ENCODE peak calls at places on chromosomes 12 and 14, in seven cellular contexts. X, D, I, Y, L, S and O are unnamed samples.
A peak's percentile ranks its signal among the peaks of the same experiment; 100 is the strongest.

GRCh38 chr14:54567634-54568561 is 970 bp downstream of the SAMD4A start:
- DNase-seq in Y (peak; percentile 58), L (peak; percentile 69), X (no peak), D (peak; percentile 78), S (peak; percentile 42), I (peak; percentile 57), O (no peak)

GRCh38 chr12:16611146-16611545 is 5.2 kb upstream of the LMO3 start:
- DNase-seq in Y (no peak), X (no peak), L (no peak), I (no peak), D (no peak), S (no peak), O (no peak)

GRCh38 chr14:94380225-94381148 is 7.9 kb downstream of the SERPINA1 start:
- DNase-seq in I (no peak), D (no peak), X (no peak), L (no peak), Y (no peak), S (no peak), O (no peak)

GRCh38 chr12:12797789-12798142 is 12.3 kb downstream of the APOLD1 start:
- DNase-seq in S (no peak), L (no peak), D (no peak), Y (no peak), I (no peak), X (no peak), O (no peak)

GRCh38 chr14:55802986-55803431 is 223.0 kb downstream of the KTN1 start:
- DNase-seq in L (no peak), Y (peak; percentile 20), X (no peak), D (no peak), I (no peak), S (peak; percentile 50), O (peak; percentile 4)

GRCh38 chr14:46691819-46692218 is 40.2 kb upstream of the RPL10L start:
- DNase-seq in D (no peak), L (no peak), X (no peak), S (no peak), I (no peak), Y (no peak), O (no peak)

GRCh38 chr12:119780786-119781434 is 96.2 kb downstream of the CIT start:
- DNase-seq in L (no peak), D (peak; percentile 81), I (no peak), S (peak; percentile 67), Y (peak; percentile 67), X (no peak), O (no peak)

GRCh38 chr14:41830679-41831078 is 224.0 kb downstream of the LRFN5 start:
- DNase-seq in D (no peak), Y (no peak), S (no peak), L (no peak), X (no peak), I (no peak), O (no peak)

GRCh38 chr14:90645842-90646443 is 170.3 kb downstream of the TTC7B start:
- DNase-seq in I (no peak), Y (no peak), X (no peak), D (no peak), L (no peak), S (peak; percentile 30), O (peak; percentile 86)

GRCh38 chr12:46489951-46490388 is 117.4 kb upstream of the SLC38A2 start:
- DNase-seq in S (peak; percentile 14), L (no peak), Y (no peak), X (no peak), I (no peak), D (no peak), O (no peak)

GRCh38 chr14:104035300-104035699 is 50.2 kb upstream of the ASPG start:
- DNase-seq in L (no peak), Y (no peak), I (no peak), X (no peak), D (no peak), S (no peak), O (no peak)

GRCh38 chr14:24605435-24606190 is 3.9 kb downstream of the GZMH start:
- DNase-seq in X (no peak), I (peak; percentile 46), S (peak; percentile 12), Y (peak; percentile 37), L (no peak), D (peak; percentile 76), O (peak; percentile 7)

GRCh38 chr12:31950088-31950487 is 9.1 kb upstream of the RESF1 start:
- DNase-seq in Y (no peak), S (no peak), I (no peak), L (no peak), X (no peak), D (no peak), O (no peak)

GRCh38 chr12:15477761-15478160 is 155.5 kb downstream of the PTPRO start:
- DNase-seq in I (no peak), D (no peak), Y (no peak), L (no peak), X (no peak), S (no peak), O (no peak)

GRCh38 chr12:110846615-110847566 is at the start of gene CCDC63:
- DNase-seq in X (no peak), S (peak; percentile 50), Y (peak; percentile 33), D (peak; percentile 76), L (peak; percentile 75), I (peak; percentile 59), O (no peak)

GRCh38 chr14:66503532-66503931 is 4.4 kb upstream of the GPHN start:
- DNase-seq in D (no peak), Y (no peak), L (no peak), I (no peak), X (no peak), S (peak; percentile 39), O (no peak)

DNA sequence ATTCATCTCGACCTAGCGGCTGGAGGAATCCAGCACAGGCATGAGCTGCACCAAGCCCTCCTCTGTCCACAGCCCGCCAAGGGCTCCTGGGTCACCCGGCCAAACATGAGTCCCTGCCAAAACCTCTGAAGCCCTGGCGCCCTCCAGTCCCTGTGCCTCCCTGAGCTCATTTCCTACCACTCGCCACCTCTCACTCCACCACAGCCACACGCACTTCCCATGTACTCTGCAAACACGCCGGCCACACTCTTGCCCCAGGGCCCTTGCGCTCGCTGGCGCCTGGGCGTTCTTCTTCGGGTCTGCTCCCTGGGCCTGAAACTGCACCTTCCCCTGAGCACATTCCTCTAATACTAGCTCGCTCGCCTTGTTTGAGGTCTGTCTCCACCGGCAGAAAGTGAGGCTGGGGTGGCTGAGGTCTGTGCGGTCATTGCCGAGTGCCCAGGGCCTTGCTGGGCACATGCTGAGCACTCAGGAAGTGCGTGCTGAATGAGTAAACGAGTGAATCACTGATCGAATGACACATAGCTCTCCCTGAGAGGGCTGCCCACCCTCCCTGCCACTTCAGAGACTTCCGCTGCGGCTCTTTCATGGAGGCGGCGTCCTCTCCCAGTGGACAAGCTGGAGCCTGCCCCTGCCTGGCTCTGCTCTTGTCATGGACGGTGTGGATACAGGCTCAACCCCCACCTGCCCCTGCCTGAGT is 33.7 kb upstream of the DLK1 start:
- DNase-seq in I (no peak), D (no peak), S (peak; percentile 87), X (no peak), Y (no peak), L (no peak), O (peak; percentile 95)
- TF ChIP-seq POLR2A in I (no peak), D (no peak), S (peak; percentile 68), X (no peak), Y (no peak), L (no peak), O (peak; percentile 48)

DNA sequence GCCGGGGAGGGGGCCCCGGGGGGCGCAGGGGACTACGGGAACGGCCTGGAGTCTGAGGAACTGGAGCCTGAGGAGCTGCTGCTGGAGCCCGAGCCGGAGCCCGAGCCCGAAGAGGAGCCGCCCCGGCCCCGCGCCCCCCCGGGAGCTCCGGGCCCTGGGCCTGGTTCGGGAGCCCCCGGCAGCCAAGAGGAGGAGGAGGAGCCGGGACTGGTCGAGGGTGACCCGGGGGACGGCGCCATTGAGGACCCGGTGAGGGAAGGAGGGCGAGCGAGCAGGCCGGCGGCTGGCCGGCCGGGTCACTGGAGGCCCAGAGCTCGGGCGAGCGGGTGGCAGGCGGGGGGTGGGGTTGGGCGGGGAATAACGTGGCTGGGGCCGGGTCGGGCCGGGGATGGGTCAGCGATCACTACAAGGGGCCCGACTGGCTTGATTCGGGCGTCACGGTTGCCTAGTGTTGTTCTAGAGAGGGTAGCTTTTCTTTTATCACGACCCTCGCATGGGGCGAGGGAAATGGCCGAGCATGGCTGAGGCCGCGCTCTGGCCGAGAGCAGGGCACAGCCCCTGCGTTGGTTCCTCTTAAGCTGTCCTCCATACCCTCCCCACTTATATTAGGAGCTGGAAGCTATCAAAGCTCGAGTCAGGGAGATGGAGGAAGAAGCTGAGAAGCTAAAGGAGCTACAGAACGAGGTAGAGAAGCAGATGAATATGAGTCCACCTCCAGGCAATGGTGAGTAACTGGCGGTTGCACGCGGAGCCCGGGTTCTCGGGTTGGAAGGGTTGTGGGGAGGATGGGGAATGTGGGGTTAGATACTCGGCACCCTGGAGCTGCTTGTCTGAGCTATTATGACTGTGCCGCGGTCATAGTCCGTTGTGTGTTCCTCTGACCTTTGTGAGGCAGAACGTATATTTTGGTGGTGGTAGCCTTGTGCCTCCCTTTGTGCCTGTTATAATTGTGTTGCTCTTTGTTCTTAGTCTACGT is 603 bp downstream of the PABPN1 start:
- DNase-seq in Y (peak; percentile 43), S (peak; percentile 50), I (no peak), L (peak; percentile 58), X (no peak), D (peak; percentile 76), O (peak; percentile 28)
- TF ChIP-seq POLR2A in Y (no peak), S (peak; percentile 69), I (peak; percentile 77), L (no peak), X (no peak), D (peak; percentile 59), O (no peak)

GRCh38 chr12:56334490-56334793 is 642 bp upstream of the PAN2 start:
- DNase-seq in Y (no peak), D (no peak), X (no peak), S (no peak), I (no peak), L (no peak), O (no peak)

GRCh38 chr12:56337753-56338221 is 897 bp upstream of the IL23A start:
- DNase-seq in X (no peak), L (no peak), I (no peak), Y (no peak), D (no peak), S (no peak), O (no peak)

GRCh38 chr12:56336361-56337167 is 2.1 kb upstream of the IL23A start:
- DNase-seq in S (no peak), I (no peak), Y (peak; percentile 53), X (no peak), D (no peak), L (no peak), O (no peak)

GRCh38 chr12:56333679-56334489 is at the start of gene PAN2:
- DNase-seq in X (peak; percentile 86), L (peak; percentile 98), I (peak; percentile 94), S (peak; percentile 97), D (peak; percentile 98), Y (peak; percentile 99), O (peak; percentile 98)

GRCh38 chr12:56338643-56339422 is at the start of gene IL23A:
- DNase-seq in I (peak; percentile 21), L (no peak), Y (peak; percentile 18), D (peak; percentile 75), X (no peak), S (peak; percentile 23), O (no peak)
- TF ChIP-seq POLR2A in I (peak; percentile 60), L (no peak), Y (no peak), D (no peak), X (no peak), S (no peak), O (no peak)

DNA sequence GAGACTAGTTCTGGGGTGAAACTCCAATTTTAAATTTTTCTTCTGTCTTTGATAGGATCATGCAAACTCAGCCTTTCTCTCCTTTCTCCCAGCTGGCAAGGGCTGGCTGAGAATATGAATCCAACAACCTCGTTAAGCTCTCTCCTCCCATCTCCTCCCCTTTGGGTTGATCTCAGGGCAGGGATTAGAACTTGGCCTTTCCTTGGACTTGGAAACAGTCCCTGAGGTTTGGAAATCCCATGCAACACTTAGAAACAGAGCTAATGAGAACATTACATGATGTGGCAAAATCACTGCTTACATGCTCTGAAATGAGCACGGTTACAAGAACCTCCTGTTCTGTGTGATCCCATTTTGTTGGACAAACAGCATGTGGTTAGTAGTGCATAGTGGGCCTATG is 31.6 kb downstream of the ACACB start:
- DNase-seq in S (no peak), X (no peak), D (peak; percentile 14), L (no peak), I (no peak), Y (peak; percentile 46), O (no peak)
- TF ChIP-seq POLR2A in S (no peak), X (no peak), D (no peak), L (no peak), I (no peak), Y (no peak), O (no peak)